ENCODE peak calls at places on chromosome 20, in seven cellular contexts. E is stimulated activated CD4-positive, alpha-beta T cell treated with anti-CD3 and anti-CD28 coated beads, Interleukin-1b, Interleukin-23, amount 100 ng/mL, for 1 hour; B is A673; R is GM23338; Z is frontal cortex; F is endothelial cell; Y is hippocampal formation. L is an unnamed sample.
A peak's percentile ranks its signal among the peaks of the same experiment; 100 is the strongest.

GRCh38 chr20:14996883-14997672 is 659.7 kb upstream of the FLRT3 start:
- DNase-seq in E (no peak), B (no peak), R (no peak), Z (no peak), F (no peak), Y (no peak), L (no peak)

GRCh38 chr20:48609491-48609978 is 218.3 kb downstream of the PREX1 start:
- DNase-seq in E (no peak), B (no peak), R (no peak), Z (no peak), F (no peak), Y (no peak), L (no peak)

GRCh38 chr20:1894471-1894950 is 696 bp upstream of the SIRPA start:
- DNase-seq in E (no peak), B (peak; percentile 56), R (no peak), Z (no peak), F (peak; percentile 71), Y (no peak), L (peak; percentile 90)

GRCh38 chr20:44463466-44463865 is 12.2 kb upstream of the TTPAL start:
- DNase-seq in E (no peak), B (no peak), R (no peak), Z (no peak), F (no peak), Y (no peak), L (no peak)

GRCh38 chr20:41169184-41169690 is 31.9 kb downstream of the PLCG1 start:
- DNase-seq in E (no peak), B (no peak), R (no peak), Z (no peak), F (no peak), Y (no peak), L (no peak)

GRCh38 chr20:7883309-7883708 is 56.9 kb downstream of the HAO1 start:
- DNase-seq in E (no peak), B (no peak), R (no peak), Z (no peak), F (no peak), Y (no peak), L (no peak)

GRCh38 chr20:12700701-12701100 is 308.1 kb upstream of the SPTLC3 start:
- DNase-seq in E (no peak), B (no peak), R (peak; percentile 54), Z (no peak), F (no peak), Y (no peak), L (no peak)

GRCh38 chr20:36523341-36523740 is 18.0 kb upstream of the MYL9 start:
- DNase-seq in E (no peak), B (peak; percentile 91), R (no peak), Z (no peak), F (no peak), Y (no peak), L (no peak)

GRCh38 chr20:48962976-48963730 is 41.6 kb downstream of the ARFGEF2 start:
- DNase-seq in E (no peak), B (no peak), R (no peak), Z (no peak), F (no peak), Y (no peak), L (no peak)

GRCh38 chr20:47921306-47922279 is 136.3 kb upstream of the SULF2 start:
- DNase-seq in E (no peak), B (no peak), R (no peak), Z (no peak), F (no peak), Y (peak; percentile 3), L (no peak)

GRCh38 chr20:39691151-39691862 is 729.2 kb downstream of the DHX35 start:
- DNase-seq in E (no peak), B (no peak), R (no peak), Z (no peak), F (no peak), Y (no peak), L (no peak)

GRCh38 chr20:2742934-2743559 is 50.5 kb downstream of the EBF4 start:
- DNase-seq in E (peak; percentile 44), B (peak; percentile 82), R (peak; percentile 90), Z (no peak), F (peak; percentile 87), Y (no peak), L (peak; percentile 83)

GRCh38 chr20:10131612-10132345 is 86.9 kb upstream of the SNAP25 start:
- DNase-seq in E (no peak), B (peak; percentile 17), R (peak; percentile 66), Z (no peak), F (no peak), Y (peak; percentile 53), L (peak; percentile 75)

GRCh38 chr20:17663040-17663399 is 19.0 kb downstream of the RRBP1 start:
- DNase-seq in E (no peak), B (no peak), R (no peak), Z (no peak), F (no peak), Y (peak; percentile 22), L (peak; percentile 26)

GRCh38 chr20:49712918-49713778 is 530 bp downstream of the B4GALT5 start:
- DNase-seq in E (no peak), B (peak; percentile 36), R (peak; percentile 85), Z (peak; percentile 52), F (peak; percentile 34), Y (no peak), L (peak; percentile 88)

GRCh38 chr20:45467861-45468260 is 1.7 kb upstream of the WFDC2 start:
- DNase-seq in E (no peak), B (no peak), R (peak; percentile 15), Z (no peak), F (no peak), Y (no peak), L (no peak)

GRCh38 chr20:47999166-47999565 is 213.9 kb upstream of the SULF2 start:
- DNase-seq in E (no peak), B (no peak), R (no peak), Z (no peak), F (no peak), Y (no peak), L (no peak)

GRCh38 chr20:2124632-2125131 is 23.1 kb downstream of the STK35 start:
- DNase-seq in E (no peak), B (no peak), R (no peak), Z (no peak), F (no peak), Y (no peak), L (no peak)

GRCh38 chr20:50821994-50822393 is 27.1 kb downstream of the BCAS4 start:
- DNase-seq in E (no peak), B (no peak), R (no peak), Z (no peak), F (no peak), Y (no peak), L (peak; percentile 56)

GRCh38 chr20:45985573-45985972 is 13.6 kb upstream of the ZNF335 start:
- DNase-seq in E (no peak), B (no peak), R (peak; percentile 21), Z (no peak), F (no peak), Y (no peak), L (peak; percentile 49)

GRCh38 chr20:64063389-64064144 is 569 bp downstream of the TCEA2 start:
- DNase-seq in E (no peak), B (peak; percentile 52), R (peak; percentile 57), Z (no peak), F (no peak), Y (no peak), L (no peak)

GRCh38 chr20:63027425-63028389 is 20.9 kb upstream of the BHLHE23 start:
- DNase-seq in E (no peak), B (peak; percentile 49), R (peak; percentile 83), Z (no peak), F (no peak), Y (no peak), L (peak; percentile 39)

GRCh38 chr20:22763257-22763906 is 179.0 kb upstream of the FOXA2 start:
- DNase-seq in E (no peak), B (no peak), R (no peak), Z (no peak), F (no peak), Y (no peak), L (peak; percentile 78)

GRCh38 chr20:25324412-25324811 is 66.2 kb downstream of the ABHD12 start:
- DNase-seq in E (no peak), B (no peak), R (no peak), Z (no peak), F (no peak), Y (no peak), L (peak; percentile 61)